ENCODE peak calls at places on chromosome 17, in four cellular contexts. J, I, O and U are unnamed samples.

GRCh38 chr17:28897769-28898259 is 281 bp upstream of the FLOT2 start:
- DNase-seq in J (no peak), I (no peak), O (no peak), U (no peak)

GRCh38 chr17:29091591-29092291 is 48.8 kb downstream of the PIPOX start:
- DNase-seq in J (no peak), I (no peak), O (no peak), U (no peak)

GRCh38 chr17:81722184-81723120 is 10.4 kb downstream of the SLC25A10 start:
- DNase-seq in J (no peak), I (no peak), O (no peak), U (peak)

GRCh38 chr17:2374549-2375285 is 26.1 kb downstream of the MNT start:
- DNase-seq in J (no peak), I (no peak), O (no peak), U (no peak)

GRCh38 chr17:64155751-64156544 is 26.0 kb upstream of the ERN1 start:
- DNase-seq in J (peak), I (no peak), O (no peak), U (peak)

GRCh38 chr17:550041-550398 is 164.6 kb downstream of the VPS53 start:
- DNase-seq in J (no peak), I (no peak), O (no peak), U (no peak)

GRCh38 chr17:74220966-74221814 is 7.8 kb downstream of the TTYH2 start:
- DNase-seq in J (no peak), I (no peak), O (no peak), U (no peak)

GRCh38 chr17:50219939-50220465 is 18.6 kb upstream of the COL1A1 start:
- DNase-seq in J (no peak), I (peak), O (no peak), U (no peak)

GRCh38 chr17:35788504-35788998 is 6.9 kb downstream of the MMP28 start:
- DNase-seq in J (no peak), I (no peak), O (no peak), U (no peak)

GRCh38 chr17:45296833-45297124 is 20.0 kb downstream of the MAP3K14 start:
- DNase-seq in J (no peak), I (no peak), O (no peak), U (no peak)

GRCh38 chr17:35750526-35751395 is 2.3 kb downstream of the GAS2L2 start:
- DNase-seq in J (no peak), I (no peak), O (no peak), U (no peak)

GRCh38 chr17:65055708-65056638 is 567 bp downstream of the GNA13 start:
- DNase-seq in J (peak), I (peak), O (peak), U (peak)

GRCh38 chr17:17815436-17816200 is 21.2 kb downstream of the SREBF1 start:
- DNase-seq in J (no peak), I (no peak), O (no peak), U (no peak)

GRCh38 chr17:68291836-68292688 is 767 bp downstream of the ARSG start:
- DNase-seq in J (peak), I (peak), O (peak), U (peak)

GRCh38 chr17:32814837-32815236 is 62.1 kb downstream of the MYO1D start:
- DNase-seq in J (no peak), I (no peak), O (no peak), U (no peak)

GRCh38 chr17:55420776-55421178 is 858 bp downstream of the MMD start:
- DNase-seq in J (no peak), I (peak), O (peak), U (peak)

GRCh38 chr17:75271955-75272847 is 1.2 kb upstream of the MIF4GD start:
- DNase-seq in J (no peak), I (no peak), O (no peak), U (no peak)

GRCh38 chr17:33986088-33986487 is 269.0 kb upstream of the CCL2 start:
- DNase-seq in J (no peak), I (no peak), O (no peak), U (no peak)

GRCh38 chr17:72359811-72360210 is 239.0 kb downstream of the SOX9 start:
- DNase-seq in J (no peak), I (no peak), O (no peak), U (no peak)

GRCh38 chr17:6489016-6489550 is 44.8 kb downstream of the PIMREG start:
- DNase-seq in J (no peak), I (no peak), O (no peak), U (no peak)

GRCh38 chr17:43471801-43472200 is 12.0 kb upstream of the DHX8 start:
- DNase-seq in J (no peak), I (no peak), O (no peak), U (no peak)

GRCh38 chr17:50344712-50345380 is 1.1 kb upstream of the XYLT2 start:
- DNase-seq in J (no peak), I (peak), O (no peak), U (no peak)

GRCh38 chr17:58913971-58914769 is 158.5 kb downstream of the PPM1E start:
- DNase-seq in J (no peak), I (no peak), O (no peak), U (no peak)

GRCh38 chr17:63701477-63702222 is 1.7 kb upstream of the LIMD2 start:
- DNase-seq in J (no peak), I (peak), O (no peak), U (peak)

GRCh38 chr17:39450051-39450450 is 1.0 kb downstream of the MED1 start:
- DNase-seq in J (no peak), I (no peak), O (no peak), U (no peak)